ENCODE peak calls at places on chromosomes 7 and 10, in ten cellular contexts. O is neural crest cell; C is T-helper 9 cell; I is HEK293T; A is non-pigmented ciliary epithelial cell; P is dorsolateral prefrontal cortex; G is activated T-cell treated with anti-CD3 and anti-CD28 coated beads for 48 hours; Y is activated CD4-positive, alpha-beta T cell treated with anti-CD3 and anti-CD28 coated beads for 48 hours; H is stimulated activated CD4-positive, alpha-beta T cell treated with anti-CD3 and anti-CD28 coated beads, Interleukin-2, amount 100 ng/mL, for 48 hours; R is NCI-H1694. D is an unnamed sample.

GRCh38 chr7:98872328-98872924 is 2.6 kb upstream of the TMEM130 start:
- DNase-seq in O (no peak), C (no peak), I (peak), A (no peak), P (no peak), G (no peak), Y (peak), H (peak), R (peak), D (peak)

GRCh38 chr10:30348378-30348776 is 701 bp downstream of the MTPAP start:
- DNase-seq in O (no peak), C (no peak), I (no peak), A (no peak), P (no peak), G (no peak), Y (no peak), H (no peak), R (no peak), D (no peak)

GRCh38 chr7:1586126-1586826 is 16.4 kb upstream of the PSMG3 start:
- DNase-seq in O (no peak), C (no peak), I (no peak), A (no peak), P (no peak), G (no peak), Y (no peak), H (no peak), R (no peak), D (no peak)

GRCh38 chr10:99370993-99371392 is 41.8 kb downstream of the CNNM1 start:
- DNase-seq in O (peak), C (no peak), I (peak), A (no peak), P (no peak), G (no peak), Y (no peak), H (no peak), R (peak), D (peak)

GRCh38 chr10:5511885-5512280 is 12.5 kb upstream of the CALML5 start:
- DNase-seq in O (no peak), C (no peak), I (no peak), A (no peak), P (no peak), G (no peak), Y (no peak), H (no peak), R (no peak), D (no peak)

GRCh38 chr7:3165681-3166580 is 122.3 kb upstream of the CARD11 start:
- DNase-seq in O (no peak), C (no peak), I (no peak), A (no peak), P (no peak), G (no peak), Y (no peak), H (no peak), R (no peak), D (no peak)

GRCh38 chr10:1939016-1939415 is 201.7 kb upstream of the ADARB2 start:
- DNase-seq in O (no peak), C (no peak), I (no peak), A (no peak), P (no peak), G (peak), Y (peak), H (peak), R (no peak), D (no peak)

GRCh38 chr7:47591655-47592572 is 10.0 kb upstream of the TNS3 start:
- DNase-seq in O (no peak), C (no peak), I (no peak), A (no peak), P (no peak), G (no peak), Y (no peak), H (no peak), R (no peak), D (no peak)

GRCh38 chr10:128704716-128705115 is 578.5 kb upstream of the MKI67 start:
- DNase-seq in O (no peak), C (no peak), I (no peak), A (no peak), P (no peak), G (no peak), Y (no peak), H (no peak), R (no peak), D (no peak)

GRCh38 chr10:46560381-46560780 is 3.9 kb upstream of the GPRIN2 start:
- DNase-seq in O (peak), C (no peak), I (no peak), A (no peak), P (peak), G (no peak), Y (peak), H (no peak), R (no peak), D (peak)

GRCh38 chr7:28348631-28349030 is 63.7 kb upstream of the CREB5 start:
- DNase-seq in O (no peak), C (no peak), I (no peak), A (no peak), P (no peak), G (no peak), Y (no peak), H (no peak), R (no peak), D (no peak)

GRCh38 chr10:17454181-17454800 is at the start of gene ST8SIA6:
- DNase-seq in O (peak), C (peak), I (peak), A (no peak), P (peak), G (peak), Y (peak), H (peak), R (no peak), D (peak)

GRCh38 chr7:44491229-44491628 is 771 bp upstream of the NUDCD3 start:
- DNase-seq in O (no peak), C (no peak), I (no peak), A (no peak), P (no peak), G (no peak), Y (no peak), H (no peak), R (no peak), D (no peak)

GRCh38 chr10:92891885-92892705 is 43.8 kb downstream of the EXOC6 start:
- DNase-seq in O (no peak), C (no peak), I (peak), A (peak), P (no peak), G (no peak), Y (no peak), H (no peak), R (no peak), D (no peak)

GRCh38 chr7:39650676-39651075 is 27.3 kb downstream of the RALA start:
- DNase-seq in O (no peak), C (no peak), I (no peak), A (peak), P (no peak), G (no peak), Y (no peak), H (no peak), R (no peak), D (no peak)

GRCh38 chr10:30915141-30915540 is 116.5 kb downstream of the ZNF438 start:
- DNase-seq in O (no peak), C (no peak), I (no peak), A (peak), P (no peak), G (no peak), Y (no peak), H (no peak), R (no peak), D (no peak)

GRCh38 chr10:109668137-109668536 is 255.2 kb downstream of the XPNPEP1 start:
- DNase-seq in O (no peak), C (no peak), I (no peak), A (no peak), P (no peak), G (no peak), Y (no peak), H (no peak), R (no peak), D (no peak)

GRCh38 chr10:9038146-9038714 is 983.7 kb downstream of the GATA3 start:
- DNase-seq in O (no peak), C (no peak), I (no peak), A (no peak), P (no peak), G (no peak), Y (no peak), H (no peak), R (no peak), D (no peak)

GRCh38 chr7:376306-376969 is 86.5 kb downstream of the FOXL3 start:
- DNase-seq in O (no peak), C (no peak), I (no peak), A (no peak), P (peak), G (no peak), Y (peak), H (no peak), R (no peak), D (no peak)

GRCh38 chr7:101856488-101857357 is 39.3 kb downstream of the CUX1 start:
- DNase-seq in O (no peak), C (peak), I (peak), A (peak), P (peak), G (peak), Y (peak), H (peak), R (no peak), D (peak)

GRCh38 chr10:60508037-60508436 is 118.4 kb upstream of the ANK3 start:
- DNase-seq in O (no peak), C (no peak), I (no peak), A (no peak), P (no peak), G (no peak), Y (no peak), H (no peak), R (no peak), D (no peak)

GRCh38 chr10:101311440-101312067 is 42.4 kb upstream of the BTRC start:
- DNase-seq in O (no peak), C (no peak), I (no peak), A (no peak), P (no peak), G (no peak), Y (no peak), H (no peak), R (no peak), D (no peak)

GRCh38 chr10:44309939-44310761 is 74.7 kb downstream of the CXCL12 start:
- DNase-seq in O (no peak), C (no peak), I (no peak), A (no peak), P (no peak), G (no peak), Y (no peak), H (no peak), R (no peak), D (no peak)

GRCh38 chr7:83452256-83452655 is 196.7 kb downstream of the SEMA3E start:
- DNase-seq in O (no peak), C (no peak), I (no peak), A (no peak), P (no peak), G (no peak), Y (no peak), H (no peak), R (peak), D (no peak)

GRCh38 chr10:132163278-132163765 is 23.4 kb upstream of the DPYSL4 start:
- DNase-seq in O (peak), C (peak), I (peak), A (no peak), P (no peak), G (peak), Y (peak), H (no peak), R (no peak), D (no peak)

GRCh38 chr10:129586897-129587443 is 119.9 kb downstream of the MGMT start:
- DNase-seq in O (no peak), C (no peak), I (no peak), A (no peak), P (no peak), G (no peak), Y (no peak), H (no peak), R (no peak), D (no peak)

GRCh38 chr10:119098576-119098975 is 5.3 kb upstream of the DENND10 start:
- DNase-seq in O (no peak), C (no peak), I (no peak), A (no peak), P (no peak), G (no peak), Y (no peak), H (no peak), R (no peak), D (no peak)

GRCh38 chr10:86968271-86968993 is at the start of gene ADIRF:
- DNase-seq in O (no peak), C (no peak), I (no peak), A (no peak), P (no peak), G (no peak), Y (no peak), H (no peak), R (peak), D (no peak)

GRCh38 chr10:3738855-3739350 is 46.1 kb downstream of the KLF6 start:
- DNase-seq in O (no peak), C (no peak), I (no peak), A (no peak), P (no peak), G (no peak), Y (no peak), H (no peak), R (no peak), D (no peak)

GRCh38 chr7:101754432-101755159 is 62.8 kb upstream of the CUX1 start:
- DNase-seq in O (no peak), C (no peak), I (peak), A (no peak), P (no peak), G (no peak), Y (peak), H (no peak), R (peak), D (peak)

GRCh38 chr7:42886129-42886528 is 25.7 kb downstream of the C7orf25 start:
- DNase-seq in O (no peak), C (no peak), I (no peak), A (no peak), P (no peak), G (no peak), Y (no peak), H (no peak), R (no peak), D (no peak)

GRCh38 chr7:2242541-2243482 is 786 bp downstream of the NUDT1 start:
- DNase-seq in O (no peak), C (no peak), I (no peak), A (no peak), P (no peak), G (peak), Y (peak), H (peak), R (no peak), D (peak)

GRCh38 chr7:79782256-79782655 is 328.8 kb upstream of the MAGI2 start:
- DNase-seq in O (no peak), C (no peak), I (no peak), A (no peak), P (no peak), G (no peak), Y (no peak), H (no peak), R (no peak), D (no peak)

GRCh38 chr7:50349399-50349798 is 44.9 kb downstream of the IKZF1 start:
- DNase-seq in O (no peak), C (no peak), I (no peak), A (no peak), P (no peak), G (no peak), Y (no peak), H (no peak), R (no peak), D (no peak)

GRCh38 chr10:14698487-14699170 is 76.1 kb downstream of the FAM107B start:
- DNase-seq in O (no peak), C (no peak), I (no peak), A (no peak), P (no peak), G (no peak), Y (no peak), H (no peak), R (no peak), D (peak)

GRCh38 chr7:22658031-22658430 is 69.0 kb upstream of the IL6 start:
- DNase-seq in O (no peak), C (no peak), I (no peak), A (no peak), P (no peak), G (no peak), Y (no peak), H (no peak), R (no peak), D (no peak)

D was measured in MM.1S.